ENCODE peak calls at places on chromosomes 3 and 15, in nine cellular contexts. E is psoas muscle; U is esophagus squamous epithelium; M is thoracic aorta; N is CD4-positive, alpha-beta memory T cell; Y is uterus; F is body of pancreas; C is transverse colon; H is stomach. T is an unnamed sample. For H3K36me3, the result is how much of the 10 kb centered on the place peaks cover.

GRCh38 chr3:30578479-30578878 is 27.9 kb upstream of the TGFBR2 start:
- DNase-seq in E (peak), U (no peak), M (peak), N (no peak), Y (peak), F (peak), C (peak), H (no peak), T (no peak)

GRCh38 chr15:92118162-92118935 is 264.8 kb downstream of the SLCO3A1 start:
- DNase-seq in E (no peak), U (no peak), M (no peak), N (no peak), Y (no peak), F (no peak), C (no peak), H (no peak), T (no peak)

GRCh38 chr3:104460477-104461406 is 906.0 kb upstream of the ALCAM start:
- DNase-seq in E (no peak), U (no peak), M (no peak), N (no peak), Y (no peak), F (no peak), C (no peak), H (no peak), T (no peak)

GRCh38 chr3:100737334-100737733 is 28.0 kb downstream of the TFG start:
- DNase-seq in E (no peak), U (no peak), M (no peak), N (no peak), Y (no peak), F (no peak), C (no peak), H (no peak), T (no peak)

GRCh38 chr3:173825731-173826130 is 428.2 kb downstream of the NLGN1 start:
- DNase-seq in E (no peak), U (no peak), M (no peak), N (no peak), Y (no peak), F (no peak), C (no peak), H (no peak), T (no peak)

GRCh38 chr3:197458179-197458707 is 97.5 kb downstream of the BDH1 start:
- DNase-seq in E (no peak), U (no peak), M (no peak), N (peak), Y (no peak), F (peak), C (peak), H (peak), T (no peak)

GRCh38 chr3:163916596-163917560 is 1161.4 kb downstream of the SI start:
- DNase-seq in E (no peak), U (no peak), M (no peak), N (no peak), Y (no peak), F (peak), C (no peak), H (peak), T (peak)

GRCh38 chr3:128496602-128497304 is 3.8 kb upstream of the GATA2 start:
- DNase-seq in E (no peak), U (no peak), M (no peak), N (no peak), Y (peak), F (peak), C (no peak), H (no peak), T (peak)

GRCh38 chr3:114582929-114583328 is 289.1 kb downstream of the TIGIT start:
- DNase-seq in E (no peak), U (no peak), M (no peak), N (no peak), Y (no peak), F (no peak), C (no peak), H (no peak), T (no peak)

GRCh38 chr15:66995257-66995656 is 70.1 kb upstream of the SMAD3 start:
- DNase-seq in E (no peak), U (no peak), M (no peak), N (no peak), Y (no peak), F (no peak), C (no peak), H (no peak), T (no peak)

GRCh38 chr3:36381311-36381956 is 1.1 kb downstream of the STAC start:
- DNase-seq in E (no peak), U (no peak), M (no peak), N (no peak), Y (no peak), F (no peak), C (no peak), H (no peak), T (no peak)

GRCh38 chr3:184825456-184825855 is 13.5 kb downstream of the VPS8 start:
- DNase-seq in E (no peak), U (no peak), M (no peak), N (no peak), Y (no peak), F (no peak), C (peak), H (no peak), T (no peak)

GRCh38 chr3:128787256-128788253 is 61.6 kb downstream of the RAB7A start:
- DNase-seq in E (no peak), U (no peak), M (no peak), N (peak), Y (no peak), F (no peak), C (peak), H (no peak), T (peak)

GRCh38 chr3:16239776-16240175 is 25.0 kb downstream of the DPH3 start:
- DNase-seq in E (no peak), U (no peak), M (no peak), N (no peak), Y (no peak), F (no peak), C (no peak), H (no peak), T (peak)

GRCh38 chr3:157595259-157595658 is 92.0 kb upstream of the VEPH1 start:
- DNase-seq in E (no peak), U (no peak), M (no peak), N (no peak), Y (no peak), F (no peak), C (no peak), H (no peak), T (no peak)

GRCh38 chr3:58824285-58824684 is 157.7 kb upstream of the FAM3D start:
- DNase-seq in E (no peak), U (no peak), M (no peak), N (no peak), Y (no peak), F (peak), C (peak), H (peak), T (peak)

GRCh38 chr3:42892169-42892568 is 13.8 kb upstream of the ZNF662 start:
- DNase-seq in E (no peak), U (no peak), M (no peak), N (no peak), Y (no peak), F (no peak), C (no peak), H (no peak), T (no peak)

GRCh38 chr3:52398670-52399081 is 46.2 kb downstream of the SEMA3G start:
- DNase-seq in E (peak), U (no peak), M (no peak), N (no peak), Y (no peak), F (no peak), C (no peak), H (no peak), T (no peak)

GRCh38 chr3:52400275-52400793 is 44.6 kb downstream of the SEMA3G start:
- DNase-seq in E (peak), U (no peak), M (no peak), N (no peak), Y (no peak), F (peak), C (no peak), H (peak), T (no peak)

GRCh38 chr3:52399131-52399530 is 45.8 kb downstream of the SEMA3G start:
- DNase-seq in E (peak), U (no peak), M (no peak), N (no peak), Y (no peak), F (no peak), C (no peak), H (no peak), T (no peak)

GRCh38 chr3:52401021-52401420 is 43.9 kb downstream of the SEMA3G start:
- DNase-seq in E (peak), U (no peak), M (no peak), N (no peak), Y (no peak), F (no peak), C (no peak), H (no peak), T (peak)

GRCh38 chr3:52399593-52399992 is 45.3 kb downstream of the SEMA3G start:
- DNase-seq in E (peak), U (no peak), M (no peak), N (no peak), Y (no peak), F (no peak), C (no peak), H (no peak), T (no peak)
- H3K36me3 ChIP-seq in E (under half), U (under half), M (under half), N (under half), Y (under half), F (under half), C (under half), H (under half), T (under half)

GRCh38 chr15:80375968-80376891 is 28.0 kb upstream of the ARNT2 start:
- DNase-seq in E (peak), U (no peak), M (no peak), N (no peak), Y (no peak), F (no peak), C (no peak), H (no peak), T (no peak)

GRCh38 chr15:80367094-80367493 is 37.1 kb upstream of the ARNT2 start:
- DNase-seq in E (no peak), U (no peak), M (no peak), N (no peak), Y (no peak), F (no peak), C (no peak), H (no peak), T (peak)

GRCh38 chr15:80367661-80368060 is 36.5 kb upstream of the ARNT2 start:
- DNase-seq in E (no peak), U (no peak), M (no peak), N (no peak), Y (no peak), F (no peak), C (no peak), H (no peak), T (no peak)

GRCh38 chr15:80371924-80372323 is 32.3 kb upstream of the ARNT2 start:
- DNase-seq in E (no peak), U (no peak), M (no peak), N (no peak), Y (no peak), F (no peak), C (no peak), H (no peak), T (no peak)
- H3K27ac ChIP-seq in E (no peak), U (no peak), M (no peak), N (no peak), Y (no peak), F (no peak), C (no peak), H (no peak), T (no peak)

DNA sequence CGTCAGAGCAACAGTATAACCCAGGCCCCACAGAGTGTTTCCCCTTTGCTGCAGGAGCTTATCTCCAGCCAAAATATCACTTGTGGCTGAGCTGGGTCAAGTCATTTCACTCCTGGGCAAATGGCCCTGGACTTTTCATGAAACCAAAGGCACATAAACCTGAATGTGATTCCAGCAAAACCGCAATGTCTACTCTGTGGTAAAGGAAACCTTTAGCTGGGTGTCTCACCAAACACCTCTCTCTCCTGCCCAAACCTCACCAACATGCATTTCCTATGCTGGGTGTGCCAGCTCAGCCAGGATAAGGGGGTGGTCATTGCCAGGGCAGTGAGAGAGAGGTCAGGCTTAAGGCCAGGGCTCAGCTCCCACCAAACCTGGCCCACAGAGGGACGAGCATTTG is 67.4 kb downstream of the GTPBP8 start:
- DNase-seq in E (no peak), U (no peak), M (no peak), N (no peak), Y (no peak), F (no peak), C (no peak), H (no peak), T (no peak)
- H3K36me3 ChIP-seq in E (under half), U (under half), M (under half), N (under half), Y (under half), F (under half), C (under half), H (under half), T (under half)

GRCh38 chr15:58309993-58310928 is 121.5 kb upstream of the LIPC start:
- DNase-seq in E (peak), U (no peak), M (no peak), N (no peak), Y (no peak), F (peak), C (no peak), H (peak), T (no peak)
- H3K27ac ChIP-seq in E (no peak), U (peak), M (no peak), N (no peak), Y (no peak), F (no peak), C (no peak), H (no peak), T (no peak)

GRCh38 chr15:90962021-90962420 is 7.3 kb downstream of the RCCD1 start:
- DNase-seq in E (no peak), U (no peak), M (no peak), N (no peak), Y (no peak), F (no peak), C (no peak), H (no peak), T (no peak)

GRCh38 chr15:90972133-90972532 is 17.4 kb downstream of the RCCD1 start:
- DNase-seq in E (no peak), U (no peak), M (no peak), N (no peak), Y (no peak), F (no peak), C (no peak), H (no peak), T (no peak)

GRCh38 chr15:90968434-90968833 is 13.8 kb downstream of the RCCD1 start:
- DNase-seq in E (no peak), U (no peak), M (no peak), N (no peak), Y (no peak), F (no peak), C (no peak), H (no peak), T (no peak)

GRCh38 chr15:90970274-90970673 is 15.6 kb downstream of the RCCD1 start:
- DNase-seq in E (no peak), U (no peak), M (no peak), N (no peak), Y (no peak), F (no peak), C (no peak), H (no peak), T (no peak)

DNA sequence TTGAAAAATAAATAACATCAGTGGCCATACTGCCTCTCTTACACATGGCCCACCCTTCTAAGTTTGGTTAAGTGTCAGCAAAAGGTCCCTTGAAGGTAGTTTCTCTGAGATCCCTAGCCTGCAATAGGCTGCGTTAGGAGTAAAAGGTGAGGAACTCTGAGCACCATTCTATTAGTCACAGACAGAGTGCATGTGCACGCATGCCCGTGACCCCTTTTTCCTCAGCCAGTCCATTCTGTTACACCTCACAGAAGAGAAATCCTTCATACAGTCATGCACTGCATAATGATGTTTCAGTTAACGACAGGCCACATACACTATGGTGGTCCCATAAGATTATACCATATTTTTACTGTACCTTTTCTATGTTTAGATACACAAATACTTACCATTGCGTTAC is 12.5 kb downstream of the RCCD1 start:
- DNase-seq in E (no peak), U (no peak), M (no peak), N (no peak), Y (no peak), F (no peak), C (no peak), H (no peak), T (no peak)
- H3K36me3 ChIP-seq in E (half or more), U (under half), M (under half), N (under half), Y (under half), F (under half), C (under half), H (under half), T (half or more)

GRCh38 chr3:194351952-194352536 is 916 bp upstream of the CPN2 start:
- DNase-seq in E (no peak), U (no peak), M (no peak), N (no peak), Y (no peak), F (no peak), C (no peak), H (no peak), T (no peak)

GRCh38 chr3:194348354-194348753 is 2.8 kb downstream of the CPN2 start:
- DNase-seq in E (no peak), U (no peak), M (no peak), N (no peak), Y (no peak), F (no peak), C (no peak), H (no peak), T (no peak)

GRCh38 chr3:194351080-194351672 is at the start of gene CPN2:
- DNase-seq in E (no peak), U (no peak), M (no peak), N (no peak), Y (no peak), F (no peak), C (no peak), H (no peak), T (no peak)

GRCh38 chr3:194352631-194353290 is 1.6 kb upstream of the CPN2 start:
- DNase-seq in E (no peak), U (no peak), M (no peak), N (no peak), Y (no peak), F (no peak), C (no peak), H (no peak), T (no peak)

DNA sequence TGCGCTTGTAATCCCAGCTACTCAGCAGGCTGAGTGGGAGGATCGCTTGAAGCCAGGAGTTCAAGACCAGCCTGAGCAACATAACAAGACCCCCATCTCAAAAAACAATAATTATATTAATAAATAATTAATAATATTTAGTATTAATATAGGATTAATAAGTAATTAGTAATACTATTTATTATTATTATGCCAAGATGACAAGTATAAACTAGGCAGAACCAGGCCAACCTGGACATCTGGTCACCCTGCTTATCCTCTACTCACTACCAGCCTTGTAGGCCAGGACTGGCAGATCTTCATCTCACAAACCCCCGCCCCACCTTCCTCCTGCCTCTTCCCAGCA is 429 bp downstream of the CPN2 start:
- DNase-seq in E (no peak), U (no peak), M (no peak), N (no peak), Y (no peak), F (no peak), C (no peak), H (no peak), T (no peak)
- H3K27ac ChIP-seq in E (no peak), U (no peak), M (no peak), N (no peak), Y (no peak), F (no peak), C (no peak), H (no peak), T (no peak)